ENCODE peak calls at places on chromosomes 12 and 14, in four cellular contexts. M is SK-N-DZ, L is fibroblast of lung, J is iPS-NIHi11. Y is an unnamed sample.
A peak's percentile ranks its signal among the peaks of the same experiment; 100 is the strongest.

GRCh38 chr12:77940566-77940965 is 109.9 kb downstream of the NAV3 start:
- DNase-seq in L (peak; percentile 74), J (no peak), M (no peak), Y (no peak)

GRCh38 chr12:113932411-113933196 is 33.5 kb downstream of the RBM19 start:
- DNase-seq in L (peak; percentile 52), J (peak; percentile 57), M (peak; percentile 38), Y (peak; percentile 8)

GRCh38 chr12:8065991-8066594 is at the start of gene C3AR1:
- DNase-seq in L (peak; percentile 61), M (no peak), J (no peak), Y (no peak)

GRCh38 chr14:103803661-103804060 is 43.7 kb downstream of the PPP1R13B start:
- DNase-seq in M (no peak), J (no peak), L (no peak), Y (no peak)

GRCh38 chr12:29869916-29870315 is 86.2 kb upstream of the TMTC1 start:
- DNase-seq in M (no peak), J (no peak), L (peak; percentile 8), Y (no peak)

GRCh38 chr14:95609398-95609990 is 74.6 kb downstream of the GLRX5 start:
- DNase-seq in J (peak; percentile 66), M (peak; percentile 7), L (peak; percentile 9), Y (no peak)

GRCh38 chr12:53217049-53217929 is 10.2 kb upstream of the ITGB7 start:
- DNase-seq in L (peak; percentile 21), J (peak; percentile 75), M (no peak), Y (no peak)

GRCh38 chr12:6038160-6038559 is 86.3 kb downstream of the VWF start:
- DNase-seq in M (peak; percentile 89), J (peak; percentile 83), L (peak; percentile 75), Y (no peak)

GRCh38 chr14:89921346-89921745 is 33.2 kb downstream of the EFCAB11 start:
- DNase-seq in J (no peak), L (no peak), M (no peak), Y (no peak)

GRCh38 chr12:132700212-132700913 is 10.3 kb upstream of the PGAM5 start:
- DNase-seq in M (no peak), L (peak; percentile 42), J (no peak), Y (no peak)

Y was measured in tibial nerve.